ENCODE peak calls at places on chromosome 10, in six cellular contexts. I is NCI-H1694 treated with DMSO at 0.1 percent for 48 hours; O is stimulated activated CD8-positive, alpha-beta memory T cell treated with anti-CD3 and anti-CD28 coated beads, Interleukin-7, amount 100 ng/mL, for 48 hours; Y is T-helper 9 cell; S is OCI-LY7; C is RCC 7860. J is an unnamed sample.

GRCh38 chr10:100356067-100357017 is 9.3 kb downstream of the SCD start:
- DNase-seq in I (no peak), O (no peak), Y (no peak), S (no peak), C (no peak), J (no peak)

GRCh38 chr10:129344506-129344905 is 122.5 kb upstream of the MGMT start:
- DNase-seq in I (no peak), O (no peak), Y (no peak), S (no peak), C (no peak), J (no peak)

GRCh38 chr10:110076559-110077318 is 69.0 kb downstream of the ADD3 start:
- DNase-seq in I (peak; percentile 13), O (peak; percentile 11), Y (no peak), S (peak; percentile 69), C (peak; percentile 26), J (peak; percentile 83)

GRCh38 chr10:45354261-45354660 is 19.8 kb upstream of the ALOX5 start:
- DNase-seq in I (no peak), O (no peak), Y (no peak), S (no peak), C (peak; percentile 62), J (no peak)

GRCh38 chr10:67262675-67263074 is 336.8 kb downstream of the LRRTM3 start:
- DNase-seq in I (no peak), O (no peak), Y (no peak), S (no peak), C (no peak), J (no peak)

GRCh38 chr10:87692956-87693484 is 33.3 kb downstream of the PAPSS2 start:
- DNase-seq in I (no peak), O (no peak), Y (no peak), S (no peak), C (no peak), J (no peak)

GRCh38 chr10:79463578-79464496 is 18.4 kb upstream of the ZCCHC24 start:
- DNase-seq in I (no peak), O (no peak), Y (no peak), S (no peak), C (no peak), J (no peak)

GRCh38 chr10:93841930-93842329 is 51.8 kb upstream of the SLC35G1 start:
- DNase-seq in I (no peak), O (no peak), Y (no peak), S (no peak), C (no peak), J (no peak)

GRCh38 chr10:35517431-35518181 is 87.5 kb upstream of the GJD4 start:
- DNase-seq in I (no peak), O (no peak), Y (no peak), S (no peak), C (no peak), J (no peak)

GRCh38 chr10:109914966-109915365 is 8.3 kb downstream of the XPNPEP1 start:
- DNase-seq in I (no peak), O (no peak), Y (no peak), S (peak; percentile 81), C (peak; percentile 72), J (peak; percentile 65)

GRCh38 chr10:84262190-84262956 is 17.5 kb downstream of the RGR start:
- DNase-seq in I (no peak), O (no peak), Y (no peak), S (no peak), C (no peak), J (no peak)

GRCh38 chr10:106267591-106267990 is 896.9 kb downstream of the SORCS1 start:
- DNase-seq in I (no peak), O (no peak), Y (no peak), S (no peak), C (no peak), J (no peak)

GRCh38 chr10:126634915-126635314 is 35.6 kb downstream of the C10orf90 start:
- DNase-seq in I (no peak), O (no peak), Y (no peak), S (no peak), C (peak; percentile 35), J (no peak)

GRCh38 chr10:132667613-132668394 is 118.1 kb downstream of the NKX6-2 start:
- DNase-seq in I (no peak), O (no peak), Y (no peak), S (no peak), C (peak; percentile 80), J (no peak)

GRCh38 chr10:90847436-90847835 is 10.4 kb downstream of the HTR7 start:
- DNase-seq in I (no peak), O (no peak), Y (no peak), S (no peak), C (no peak), J (no peak)

J was measured in HS-5.